ENCODE peak calls at places on chromosome 10, in five cellular contexts. Q is SK-N-SH, X is BJ, P is AG09319, W is tibial artery. D is an unnamed sample.
A peak's percentile ranks its signal among the peaks of the same experiment; 100 is the strongest.

GRCh38 chr10:133185916-133186315 is 25.9 kb downstream of the KNDC1 start:
- DNase-seq in Q (peak; percentile 77), X (no peak), P (no peak), W (no peak), D (no peak)

GRCh38 chr10:86070278-86070677 is 296.3 kb downstream of the GRID1 start:
- DNase-seq in Q (peak; percentile 66), X (no peak), P (no peak), W (no peak), D (no peak)

GRCh38 chr10:119270893-119271361 is 63.6 kb downstream of the GRK5 start:
- DNase-seq in Q (no peak), X (no peak), P (no peak), W (peak; percentile 72), D (peak; percentile 28)

GRCh38 chr10:3287566-3288445 is 115.2 kb upstream of the PITRM1 start:
- DNase-seq in Q (no peak), X (no peak), P (no peak), W (no peak), D (peak; percentile 75)

GRCh38 chr10:76382381-76382851 is 951.0 kb downstream of the LRMDA start:
- DNase-seq in Q (no peak), X (peak; percentile 85), P (peak; percentile 92), W (no peak), D (no peak)

GRCh38 chr10:70751356-70751755 is 33.8 kb downstream of the TBATA start:
- DNase-seq in Q (no peak), X (no peak), P (no peak), W (no peak), D (no peak)

GRCh38 chr10:51076442-51076841 is 2.2 kb downstream of the PRKG1 start:
- DNase-seq in Q (no peak), X (no peak), P (no peak), W (no peak), D (no peak)

GRCh38 chr10:11849272-11849671 is 26.1 kb downstream of the PROSER2 start:
- DNase-seq in Q (no peak), X (no peak), P (no peak), W (no peak), D (no peak)

GRCh38 chr10:60314306-60314940 is 75.3 kb downstream of the ANK3 start:
- DNase-seq in Q (no peak), X (no peak), P (no peak), W (no peak), D (peak; percentile 49)

GRCh38 chr10:75086278-75086934 is 25.1 kb upstream of the SAMD8 start:
- DNase-seq in Q (no peak), X (no peak), P (no peak), W (no peak), D (no peak)

GRCh38 chr10:70762441-70763177 is 22.6 kb downstream of the TBATA start:
- DNase-seq in Q (no peak), X (no peak), P (no peak), W (no peak), D (no peak)

GRCh38 chr10:58157076-58157766 is 110.5 kb downstream of the IPMK start:
- DNase-seq in Q (no peak), X (peak; percentile 93), P (peak; percentile 96), W (no peak), D (peak; percentile 81)

GRCh38 chr10:27373566-27374160 is 130.4 kb upstream of the RAB18 start:
- DNase-seq in Q (no peak), X (no peak), P (no peak), W (no peak), D (no peak)

GRCh38 chr10:27368706-27369105 is 128.1 kb upstream of the ACBD5 start:
- DNase-seq in Q (no peak), X (no peak), P (no peak), W (no peak), D (no peak)

GRCh38 chr10:27366769-27367168 is 126.2 kb upstream of the ACBD5 start:
- DNase-seq in Q (no peak), X (no peak), P (no peak), W (no peak), D (no peak)

GRCh38 chr10:27372095-27372494 is 131.5 kb upstream of the ACBD5 start:
- DNase-seq in Q (no peak), X (peak; percentile 52), P (no peak), W (no peak), D (no peak)

GRCh38 chr10:27369832-27370231 is 129.2 kb upstream of the ACBD5 start:
- DNase-seq in Q (no peak), X (no peak), P (no peak), W (no peak), D (no peak)
- TF ChIP-seq CTCF in Q (peak; percentile 49), X (no peak), P (no peak), W (no peak), D (peak; percentile 17)

GRCh38 chr10:113221756-113222168 is 271.7 kb downstream of the TCF7L2 start:
- DNase-seq in Q (peak; percentile 61), X (no peak), P (no peak), W (no peak), D (no peak)
- TF ChIP-seq CTCF in Q (no peak), X (no peak), P (no peak), W (no peak), D (no peak)

DNA sequence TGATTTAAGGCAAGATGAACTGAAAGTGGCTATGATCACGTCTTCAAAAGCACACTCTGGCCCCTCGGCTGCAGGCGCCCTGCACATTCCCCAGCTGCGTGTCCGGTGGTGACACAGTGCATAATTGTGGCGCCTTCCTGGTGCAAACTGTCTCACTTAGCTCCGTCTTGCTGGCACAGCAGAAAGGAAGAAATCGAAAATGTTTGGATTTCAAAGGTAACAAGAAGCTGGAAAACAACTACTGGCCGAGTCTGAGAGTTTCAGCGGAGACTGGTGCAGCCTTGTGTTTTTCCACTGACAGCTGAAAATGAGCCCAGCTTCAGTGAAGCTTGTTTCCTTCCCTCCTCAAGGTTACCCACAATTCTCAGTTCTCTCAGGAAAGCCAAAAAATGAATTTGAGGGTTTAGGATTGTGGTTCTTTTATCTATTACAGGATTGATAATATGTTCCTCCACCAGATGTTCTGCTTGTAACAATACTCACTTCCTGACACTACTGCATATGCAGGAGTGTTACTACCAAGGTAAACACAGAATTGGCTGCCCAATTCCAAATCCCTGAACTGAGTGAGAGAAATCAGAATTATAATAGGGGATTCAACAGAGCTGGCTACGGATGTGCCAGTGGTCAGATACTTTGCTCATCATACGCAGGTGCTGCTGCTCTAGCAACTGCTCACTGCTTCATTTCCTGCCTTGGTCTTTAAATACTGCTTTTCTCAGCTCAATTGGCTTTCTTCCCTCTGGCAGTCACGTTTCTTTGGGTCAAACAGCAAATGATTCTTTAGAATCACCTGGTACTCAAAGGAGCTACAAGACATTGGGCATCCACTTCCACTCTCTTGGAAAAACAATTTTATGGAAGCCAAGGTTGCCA is 63.7 kb downstream of the TRUB1 start:
- DNase-seq in Q (no peak), X (no peak), P (no peak), W (no peak), D (no peak)
- TF ChIP-seq CTCF in Q (no peak), X (no peak), P (no peak), W (no peak), D (no peak)

DNA sequence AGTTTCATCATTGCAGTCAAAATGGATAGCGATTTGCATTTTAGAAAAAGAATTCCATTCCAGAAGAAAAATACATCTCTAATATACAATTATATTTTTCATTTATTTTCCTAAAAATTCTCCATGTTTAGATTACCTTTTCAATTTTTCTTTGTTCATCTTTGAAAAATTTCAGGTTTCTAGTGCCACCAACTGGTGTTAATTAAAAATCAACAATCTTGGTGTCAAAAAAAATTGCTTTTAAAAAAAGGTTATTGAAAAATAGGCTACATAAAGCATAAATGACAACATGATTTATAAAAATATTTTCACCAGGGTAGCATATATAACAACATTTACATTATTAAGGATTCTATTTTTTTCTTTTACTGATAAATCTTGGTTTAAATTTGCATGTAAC is 53.0 kb downstream of the CCDC186 start:
- DNase-seq in Q (no peak), X (no peak), P (no peak), W (no peak), D (no peak)
- TF ChIP-seq CTCF in Q (no peak), X (no peak), P (no peak), W (no peak), D (no peak)

DNA sequence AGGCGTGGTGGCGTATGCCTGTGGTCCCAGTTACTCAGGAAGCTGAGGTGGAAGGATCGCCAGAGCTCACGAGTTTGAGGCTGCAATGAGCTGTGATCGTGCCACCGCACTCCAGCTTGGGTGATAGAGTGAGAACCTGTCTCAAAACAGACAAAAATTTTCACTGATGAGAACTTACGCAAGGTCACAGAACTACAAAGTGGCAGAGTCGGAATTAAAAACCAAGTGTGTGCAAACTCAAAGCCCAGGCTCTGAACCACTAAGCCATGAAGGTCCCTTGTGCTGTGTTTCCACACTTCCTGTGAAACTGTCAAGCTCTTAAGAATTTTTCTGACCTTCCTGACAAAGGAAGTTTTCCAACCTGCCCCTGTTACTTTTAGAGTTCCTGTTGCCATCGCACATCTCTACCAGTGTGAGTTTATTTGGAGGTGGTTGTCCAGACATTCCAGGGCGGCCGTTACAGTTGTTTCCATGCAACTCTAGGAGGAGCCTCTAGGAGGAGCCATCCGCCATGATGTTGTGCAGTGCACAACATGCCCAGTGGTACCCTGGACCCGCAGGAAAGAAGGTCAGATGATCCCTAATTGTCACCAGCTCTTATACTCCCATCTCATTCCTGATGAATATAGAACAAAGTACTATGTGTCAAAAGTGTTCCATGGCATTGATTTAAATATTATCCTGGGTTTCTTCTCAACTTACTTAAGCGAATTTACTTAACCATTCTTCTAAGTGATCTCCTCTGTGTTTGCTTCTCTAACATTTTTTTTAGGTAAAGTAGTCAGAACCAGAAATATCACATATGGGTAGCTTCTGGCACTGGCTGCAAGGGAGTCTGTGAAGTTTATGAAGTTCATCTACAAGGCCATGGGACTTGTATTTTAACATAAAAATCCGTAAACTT is 49.0 kb upstream of the LYZL1 start:
- DNase-seq in Q (peak; percentile 52), X (no peak), P (no peak), W (no peak), D (peak; percentile 53)
- TF ChIP-seq CTCF in Q (peak; percentile 55), X (peak; percentile 53), P (peak; percentile 18), W (peak; percentile 29), D (peak; percentile 59)

GRCh38 chr10:117004627-117005453 is at the start of gene SHTN1:
- DNase-seq in Q (peak; percentile 82), X (no peak), P (no peak), W (peak; percentile 49), D (peak; percentile 87)
- TF ChIP-seq CTCF in Q (no peak), X (no peak), P (no peak), W (no peak), D (no peak)

GRCh38 chr10:120854388-120854787 is 3.2 kb downstream of the WDR11 start:
- DNase-seq in Q (no peak), X (no peak), P (no peak), W (no peak), D (no peak)

DNA sequence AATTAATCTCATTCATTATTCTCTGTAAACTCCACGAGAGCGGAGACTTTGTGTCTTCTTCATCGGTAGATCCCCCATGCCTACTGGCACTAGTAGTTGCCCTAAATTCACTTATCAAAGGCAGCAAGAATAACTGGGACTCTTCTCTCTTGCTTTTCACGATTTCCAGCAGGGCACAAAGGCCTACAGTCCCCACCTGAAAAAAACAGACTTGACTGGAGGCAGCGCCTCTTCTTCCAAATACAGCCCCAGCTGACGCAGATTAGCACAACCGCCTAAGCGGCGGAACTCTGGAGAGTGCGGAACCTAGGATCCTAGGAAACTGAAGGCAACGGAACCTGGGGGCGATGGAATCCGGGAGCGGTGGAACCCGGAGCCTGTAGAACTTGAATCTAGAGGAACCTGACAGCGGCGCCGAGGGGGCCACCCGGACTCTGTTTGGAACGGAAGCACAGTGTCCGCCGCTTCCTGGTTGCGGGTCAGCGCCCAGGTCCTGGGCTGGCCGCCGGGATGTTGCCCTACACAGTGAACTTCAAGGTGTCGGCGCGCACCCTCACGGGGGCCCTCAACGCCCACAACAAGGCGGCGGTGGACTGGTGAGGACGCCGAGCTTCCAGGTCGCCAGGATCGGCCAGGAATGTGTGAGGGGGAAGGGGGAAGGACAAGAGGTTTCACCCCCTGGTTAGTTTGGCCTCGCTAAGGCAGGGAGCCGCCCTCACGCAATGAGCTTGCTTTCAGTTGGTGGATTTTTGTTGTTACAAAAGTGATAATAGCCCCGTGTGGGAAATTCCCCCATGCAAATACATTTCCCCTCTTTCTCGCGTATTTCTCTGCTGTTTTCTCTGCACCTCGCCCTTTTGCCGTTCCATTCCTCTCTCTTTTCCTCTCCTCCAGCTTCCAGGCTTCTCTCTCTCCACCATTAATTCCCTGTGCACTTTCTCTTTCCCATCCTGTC is at the start of gene WDR11:
- DNase-seq in Q (peak; percentile 89), X (peak; percentile 45), P (peak; percentile 74), W (peak; percentile 90), D (peak; percentile 83)
- TF ChIP-seq CTCF in Q (no peak), X (no peak), P (no peak), W (no peak), D (no peak)